ENCODE peak calls at places on chromosomes 11 and 22, in four cellular contexts. One of them, this sample, is unnamed.
A peak's percentile ranks its signal among the peaks of the same experiment; 100 is the strongest.

GRCh38 chr11:60130496-60130895 is 42.0 kb downstream of the MS4A2 start:
- DNase-seq in K562: peak; percentile 71
- DNase-seq in HepG2: peak; percentile 55
- DNase-seq in GM12878: no peak
- DNase-seq in this sample: peak; percentile 20

GRCh38 chr11:73323464-73323863 is 15.4 kb downstream of the ARHGEF17 start:
- DNase-seq in GM12878: no peak
- DNase-seq in HepG2: peak; percentile 41
- DNase-seq in K562: no peak
- DNase-seq in this sample: peak; percentile 26

GRCh38 chr22:33823552-33823951 is 96.7 kb downstream of the LARGE1 start:
- DNase-seq in K562: no peak
- DNase-seq in GM12878: no peak
- DNase-seq in HepG2: peak; percentile 69
- DNase-seq in this sample: no peak

GRCh38 chr11:112279901-112280267 is 19.2 kb upstream of the PLET1 start:
- DNase-seq in HepG2: peak; percentile 30
- DNase-seq in K562: peak; percentile 77
- DNase-seq in GM12878: peak; percentile 17
- DNase-seq in this sample: peak; percentile 79

GRCh38 chr11:118004543-118005223 is 18.5 kb downstream of the IL10RA start:
- DNase-seq in HepG2: no peak
- DNase-seq in K562: peak; percentile 54
- DNase-seq in GM12878: no peak
- DNase-seq in this sample: no peak

GRCh38 chr22:21707677-21708076 is 27.9 kb downstream of the YPEL1 start:
- DNase-seq in K562: no peak
- DNase-seq in GM12878: no peak
- DNase-seq in HepG2: no peak
- DNase-seq in this sample: no peak

GRCh38 chr22:30754971-30755759 is 60.5 kb downstream of the OSBP2 start:
- DNase-seq in GM12878: no peak
- DNase-seq in HepG2: peak; percentile 54
- DNase-seq in K562: peak; percentile 78
- DNase-seq in this sample: peak; percentile 78

GRCh38 chr11:73995731-73996130 is 13.1 kb upstream of the UCP2 start:
- DNase-seq in GM12878: no peak
- DNase-seq in HepG2: no peak
- DNase-seq in K562: no peak
- DNase-seq in this sample: no peak

GRCh38 chr11:66259225-66259624 is 9.2 kb upstream of the RAB1B start:
- DNase-seq in GM12878: no peak
- DNase-seq in HepG2: no peak
- DNase-seq in K562: no peak
- DNase-seq in this sample: no peak

GRCh38 chr11:111606986-111607385 is 4.7 kb downstream of the SIK2 start:
- DNase-seq in HepG2: no peak
- DNase-seq in GM12878: no peak
- DNase-seq in K562: no peak
- DNase-seq in this sample: no peak

GRCh38 chr11:605286-606129 is 10.2 kb downstream of the IRF7 start:
- DNase-seq in HepG2: no peak
- DNase-seq in K562: no peak
- DNase-seq in GM12878: no peak
- DNase-seq in this sample: no peak

GRCh38 chr11:85941380-85941973 is 86.3 kb downstream of the CCDC83 start:
- DNase-seq in GM12878: no peak
- DNase-seq in HepG2: peak; percentile 56
- DNase-seq in K562: peak; percentile 57
- DNase-seq in this sample: peak; percentile 65

GRCh38 chr11:72754149-72754543 is 1.9 kb upstream of the ARAP1 start:
- DNase-seq in K562: no peak
- DNase-seq in HepG2: no peak
- DNase-seq in GM12878: no peak
- DNase-seq in this sample: no peak

GRCh38 chr22:20430641-20431519 is 6.7 kb downstream of the SCARF2 start:
- DNase-seq in HepG2: no peak
- DNase-seq in GM12878: no peak
- DNase-seq in K562: peak; percentile 67
- DNase-seq in this sample: no peak

GRCh38 chr11:73420136-73420535 is 43.9 kb downstream of the RELT start:
- DNase-seq in GM12878: no peak
- DNase-seq in K562: no peak
- DNase-seq in HepG2: no peak
- DNase-seq in this sample: no peak

GRCh38 chr11:88553204-88553603 is 215.7 kb upstream of the CTSC start:
- DNase-seq in HepG2: no peak
- DNase-seq in K562: no peak
- DNase-seq in GM12878: no peak
- DNase-seq in this sample: no peak

GRCh38 chr11:95453616-95454118 is 222.7 kb upstream of the SESN3 start:
- DNase-seq in GM12878: no peak
- DNase-seq in HepG2: no peak
- DNase-seq in K562: peak; percentile 65
- DNase-seq in this sample: no peak

GRCh38 chr11:118415739-118416068 is 14.3 kb downstream of the ATP5MG start:
- DNase-seq in GM12878: no peak
- DNase-seq in K562: peak; percentile 88
- DNase-seq in HepG2: no peak
- DNase-seq in this sample: peak; percentile 8

GRCh38 chr22:36155702-36156101 is 4.9 kb downstream of the APOL3 start:
- DNase-seq in HepG2: peak; percentile 35
- DNase-seq in GM12878: no peak
- DNase-seq in K562: peak; percentile 12
- DNase-seq in this sample: no peak

GRCh38 chr11:70129051-70129592 is 51.0 kb downstream of the ANO1 start:
- DNase-seq in HepG2: no peak
- DNase-seq in K562: no peak
- DNase-seq in GM12878: no peak
- DNase-seq in this sample: no peak

DNA sequence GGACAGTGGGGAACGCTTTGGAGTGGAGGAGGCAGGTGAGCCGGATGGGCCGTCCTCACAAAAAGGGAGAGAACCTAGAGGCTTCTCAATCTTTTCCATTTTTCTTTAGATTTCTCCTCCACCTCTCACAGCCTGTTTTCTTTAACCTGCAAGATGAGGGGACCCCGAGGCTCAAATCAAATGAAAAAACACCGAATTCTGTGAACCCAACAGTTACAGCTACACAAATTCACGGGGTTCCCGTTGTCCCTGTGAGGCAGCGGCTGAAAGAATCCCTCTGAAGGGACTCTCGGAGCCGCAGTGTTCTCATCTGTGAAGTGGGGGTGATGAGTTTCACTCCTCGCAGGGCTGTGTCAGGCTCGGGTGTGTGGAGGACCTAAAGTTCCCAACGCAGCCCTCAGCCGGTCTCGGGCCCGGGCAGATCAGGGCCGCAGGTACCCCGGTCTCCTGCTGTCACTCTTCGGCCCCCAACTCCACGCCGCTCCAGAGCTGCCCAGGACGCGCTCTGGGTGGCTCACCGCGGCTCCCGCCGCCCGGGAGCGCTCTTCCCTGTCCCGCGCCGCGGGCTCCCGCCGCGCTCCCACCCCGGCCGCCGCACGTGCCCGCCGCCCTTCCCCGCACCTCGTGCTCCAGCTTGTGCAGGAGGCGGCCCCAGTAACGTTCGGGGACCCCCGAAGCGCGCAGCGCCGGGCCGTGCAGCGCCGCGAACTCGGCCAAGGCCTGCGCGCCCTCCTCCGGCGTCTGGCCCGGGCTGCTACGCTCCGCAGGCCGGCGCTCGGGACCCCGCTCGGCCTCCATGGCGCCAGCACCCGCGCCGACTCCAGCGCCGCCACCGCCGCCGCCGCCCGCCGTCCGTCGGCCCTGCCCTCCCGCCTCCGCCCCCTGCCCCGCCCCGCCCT is at the start of gene TTLL12:
- DNase-seq in GM12878: no peak
- DNase-seq in K562: no peak
- DNase-seq in HepG2: no peak
- DNase-seq in this sample: peak; percentile 83
- TF ChIP-seq FOXM1 in GM12878: no peak
- TF ChIP-seq FOXM1 in K562: no peak
- TF ChIP-seq FOXM1 in HepG2: no peak
- TF ChIP-seq FOXM1 in this sample: peak; percentile 42

DNA sequence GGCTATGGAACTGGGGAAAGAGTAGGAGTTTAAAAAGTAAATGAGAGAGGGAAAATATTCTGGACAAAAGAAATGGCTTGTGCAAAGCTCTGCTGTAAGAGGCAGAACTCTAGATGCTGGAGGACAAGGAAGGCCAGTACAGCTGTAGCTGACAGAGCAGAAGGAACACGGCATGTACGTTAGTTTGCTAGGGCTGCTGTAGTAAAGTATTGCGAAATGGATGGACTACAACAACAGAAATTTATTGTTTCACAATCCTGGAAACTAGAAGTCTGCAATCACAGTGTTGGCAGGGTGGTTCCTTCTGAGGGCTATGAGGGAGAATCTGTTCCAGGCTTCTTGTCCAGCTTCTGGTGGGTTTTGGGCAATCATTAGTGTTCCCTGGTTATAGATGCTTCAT is 454.4 kb downstream of the NTM start:
- DNase-seq in K562: no peak
- DNase-seq in GM12878: no peak
- DNase-seq in HepG2: no peak
- DNase-seq in this sample: no peak
- TF ChIP-seq FOXM1 in K562: no peak
- TF ChIP-seq FOXM1 in GM12878: no peak
- TF ChIP-seq FOXM1 in HepG2: no peak
- TF ChIP-seq FOXM1 in this sample: no peak

DNA sequence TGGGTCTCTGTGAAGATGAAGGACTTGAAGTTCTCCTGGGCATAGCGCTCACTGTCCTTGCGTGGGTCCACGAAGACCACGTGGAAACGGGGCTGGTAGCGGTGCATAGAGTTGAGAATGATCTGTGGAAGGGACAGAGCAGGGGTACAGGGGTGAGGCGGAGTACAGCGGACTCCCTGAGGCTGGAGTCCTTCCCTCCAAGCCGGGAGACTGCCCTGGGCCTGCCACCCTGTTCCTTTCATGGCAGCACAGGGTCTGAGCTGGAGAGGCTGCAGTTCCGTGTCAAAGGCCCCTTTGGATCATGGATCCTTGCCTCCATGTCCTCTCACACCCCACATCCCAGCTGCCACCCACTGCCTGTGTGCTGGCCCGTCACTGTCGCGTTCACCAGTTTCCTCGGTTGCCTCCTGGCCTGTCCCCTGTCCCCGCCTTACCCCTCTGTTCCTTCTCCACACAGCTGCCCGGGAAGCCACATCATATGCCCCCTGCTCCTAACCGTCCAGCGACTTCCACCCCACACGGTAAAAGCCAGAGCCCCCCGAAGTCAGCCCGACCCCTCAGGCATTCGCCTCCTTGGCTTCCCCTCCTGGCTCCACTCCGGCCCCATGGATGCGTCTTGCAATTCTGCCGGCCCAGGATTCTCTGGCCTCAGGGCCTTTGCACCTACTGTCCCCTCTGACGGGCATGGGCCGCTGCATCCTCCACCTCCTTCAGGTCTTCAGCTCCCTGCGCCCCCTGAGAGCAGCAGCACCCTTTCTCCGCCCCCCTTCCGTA is 3.4 kb upstream of the NUDT8 start:
- DNase-seq in GM12878: no peak
- DNase-seq in HepG2: no peak
- DNase-seq in K562: no peak
- DNase-seq in this sample: no peak
- TF ChIP-seq FOXM1 in GM12878: no peak
- TF ChIP-seq FOXM1 in HepG2: no peak
- TF ChIP-seq FOXM1 in K562: no peak
- TF ChIP-seq FOXM1 in this sample: no peak

GRCh38 chr22:50260801-50261614 is 475 bp downstream of the MAPK12 start:
- DNase-seq in K562: peak; percentile 59
- DNase-seq in GM12878: no peak
- DNase-seq in HepG2: no peak
- DNase-seq in this sample: peak; percentile 54
- TF ChIP-seq FOXM1 in K562: no peak
- TF ChIP-seq FOXM1 in GM12878: no peak
- TF ChIP-seq FOXM1 in HepG2: no peak
- TF ChIP-seq FOXM1 in this sample: no peak

GRCh38 chr11:128208329-128209220 is 378.8 kb downstream of the ETS1 start:
- DNase-seq in HepG2: no peak
- DNase-seq in K562: no peak
- DNase-seq in GM12878: no peak
- DNase-seq in this sample: no peak
- TF ChIP-seq FOXM1 in HepG2: no peak
- TF ChIP-seq FOXM1 in K562: no peak
- TF ChIP-seq FOXM1 in GM12878: no peak
- TF ChIP-seq FOXM1 in this sample: no peak

DNA sequence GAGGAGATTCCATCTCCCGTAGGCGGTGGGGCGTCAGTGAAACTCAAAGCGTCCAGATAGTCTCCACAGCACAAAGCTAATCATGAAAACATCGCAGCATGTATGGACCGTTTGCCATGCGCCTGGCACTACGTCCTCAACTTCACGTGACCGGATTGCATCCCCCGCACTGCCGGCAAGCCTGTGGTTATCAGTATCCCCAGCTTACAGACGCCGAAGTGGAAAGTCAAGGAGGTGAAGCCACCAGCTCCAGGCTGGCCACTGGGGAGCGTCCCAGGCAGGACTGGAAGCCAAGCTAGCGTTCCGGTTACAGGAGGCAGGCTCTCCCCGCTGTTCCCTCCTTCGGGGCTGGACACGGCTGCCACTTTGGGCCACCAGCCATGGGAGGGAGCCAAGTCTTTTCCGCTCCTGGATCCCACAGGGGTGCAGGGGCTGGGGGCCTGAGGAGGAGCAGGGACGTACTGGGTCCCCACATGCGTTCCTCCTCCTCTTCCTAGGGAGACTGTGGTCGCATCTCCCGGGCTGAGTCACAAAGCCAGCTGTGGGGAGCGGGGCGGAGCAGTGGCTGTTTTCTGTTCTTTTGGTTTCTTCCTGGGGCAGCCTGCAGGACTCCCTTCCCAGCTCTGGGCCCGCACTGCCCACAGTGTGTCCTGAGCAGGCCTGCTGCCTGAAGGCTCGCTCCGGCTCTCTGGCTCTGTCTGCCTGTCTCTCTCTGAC is 4.3 kb upstream of the OSBPL5 start:
- DNase-seq in HepG2: no peak
- DNase-seq in K562: peak; percentile 89
- DNase-seq in GM12878: no peak
- DNase-seq in this sample: no peak
- TF ChIP-seq FOXM1 in HepG2: no peak
- TF ChIP-seq FOXM1 in K562: peak; percentile 36
- TF ChIP-seq FOXM1 in GM12878: no peak
- TF ChIP-seq FOXM1 in this sample: no peak